ENCODE peak calls at places on chromosomes 6 and 20, in nine cellular contexts. T is left lung; N is choroid plexus epithelial cell; E is fibroblast of mammary gland; I is IMR-90; W is glutamatergic neuron; L is right lobe of liver; Y is CD8-positive, alpha-beta T cell; F is AG09309. V is an unnamed sample.

GRCh38 chr20:9447182-9447581 is 67.2 kb upstream of the LAMP5 start:
- DNase-seq in E (no peak), F (no peak), I (no peak), N (no peak), L (no peak), W (no peak), Y (no peak), T (no peak), V (no peak)

GRCh38 chr6:74585779-74586178 is 620.1 kb downstream of the COL12A1 start:
- DNase-seq in N (peak; percentile 63), E (peak; percentile 63), Y (no peak), W (no peak), F (no peak), T (no peak), I (peak; percentile 53), L (no peak), V (peak; percentile 30)

GRCh38 chr6:36355819-36356218 is 19.1 kb upstream of the BNIP5 start:
- DNase-seq in L (no peak), I (no peak), E (no peak), F (peak; percentile 67), Y (no peak), T (no peak), W (no peak), N (peak; percentile 30), V (no peak)

GRCh38 chr6:159126590-159126989 is 42.6 kb upstream of the FNDC1 start:
- DNase-seq in F (no peak), T (no peak), Y (no peak), N (no peak), L (no peak), W (no peak), E (no peak), I (no peak), V (no peak)

GRCh38 chr6:84333827-84334226 is 106.4 kb upstream of the CEP162 start:
- DNase-seq in I (no peak), F (no peak), L (no peak), W (no peak), Y (no peak), N (no peak), T (no peak), E (no peak), V (no peak)

GRCh38 chr6:10505529-10505928 is 15.6 kb upstream of the GCNT2 start:
- DNase-seq in T (no peak), L (no peak), N (peak; percentile 57), I (no peak), F (no peak), E (no peak), Y (no peak), W (no peak), V (no peak)

GRCh38 chr6:27893836-27894807 is 18.1 kb downstream of the OR2B2 start:
- DNase-seq in F (peak; percentile 86), T (peak; percentile 90), I (peak; percentile 94), Y (peak; percentile 74), E (peak; percentile 95), W (peak; percentile 86), L (peak; percentile 86), N (peak; percentile 97), V (peak; percentile 94)

GRCh38 chr20:63955846-63956663 is at the start of gene UCKL1:
- DNase-seq in F (peak; percentile 58), I (peak; percentile 91), T (peak; percentile 94), E (peak; percentile 88), N (peak; percentile 94), Y (peak; percentile 93), L (peak; percentile 96), W (peak; percentile 94), V (peak; percentile 93)

GRCh38 chr6:108293527-108294296 is 1.1 kb upstream of the AFG1L start:
- DNase-seq in F (no peak), E (no peak), W (no peak), I (no peak), L (no peak), T (no peak), Y (no peak), N (no peak), V (no peak)

GRCh38 chr6:52157301-52157930 is 28.8 kb upstream of the IL17A start:
- DNase-seq in N (no peak), F (no peak), T (no peak), E (peak; percentile 70), W (no peak), L (no peak), I (peak; percentile 3), Y (no peak), V (peak; percentile 7)

GRCh38 chr20:35627121-35627520 is 11.5 kb downstream of the SPAG4 start:
- DNase-seq in F (no peak), N (no peak), E (no peak), Y (no peak), T (no peak), W (no peak), I (no peak), L (no peak), V (no peak)

GRCh38 chr6:117601811-117602150 is 530 bp downstream of the GOPC start:
- DNase-seq in E (no peak), Y (no peak), W (no peak), N (no peak), L (no peak), T (peak; percentile 39), F (no peak), I (no peak), V (no peak)

DNA sequence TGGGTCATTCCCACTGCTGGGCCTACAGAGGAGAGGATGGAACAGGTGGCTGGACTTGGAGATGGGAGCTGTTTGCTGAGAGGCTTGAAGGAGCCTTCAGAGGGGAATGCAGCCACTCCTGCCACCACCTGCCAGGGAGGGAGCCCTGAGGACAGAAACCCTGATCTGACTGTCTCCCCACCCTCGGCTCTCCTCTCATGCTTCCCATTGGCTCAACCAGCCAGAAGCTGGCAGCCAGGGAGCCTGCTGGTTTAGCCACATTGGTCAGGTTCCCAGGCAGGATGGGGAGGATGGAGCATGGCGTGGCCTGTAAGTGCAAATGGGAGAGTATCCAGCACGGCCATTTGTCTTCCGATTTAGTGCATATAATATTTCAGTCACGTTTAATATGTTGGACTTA is 12.8 kb downstream of the TREM1 start:
- DNase-seq in F (no peak), Y (no peak), E (no peak), W (no peak), I (no peak), N (no peak), T (no peak), L (no peak), V (no peak)
- TF ChIP-seq CTCF in F (no peak), Y (no peak), E (no peak), W (no peak), I (no peak), N (no peak), T (no peak), L (no peak), V (no peak)

DNA sequence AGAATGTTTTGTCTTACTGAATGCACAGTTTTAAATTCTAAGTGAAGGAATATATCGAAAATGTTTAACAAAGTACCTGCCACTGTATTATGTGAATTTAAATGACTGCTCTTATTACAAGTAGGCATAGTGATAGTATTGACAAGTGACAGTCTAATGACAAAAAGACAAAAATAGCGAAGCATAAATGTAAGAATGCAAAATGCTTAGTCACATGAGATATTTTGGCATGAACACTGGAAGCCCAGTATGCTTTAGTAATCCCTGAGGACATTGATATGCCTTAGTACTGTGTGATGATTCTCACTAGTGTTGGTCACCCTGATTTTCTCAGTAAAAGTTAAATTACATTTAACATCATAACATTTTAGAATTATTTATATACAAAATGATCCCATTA is 153.5 kb downstream of the EYA4 start:
- DNase-seq in E (no peak), Y (no peak), L (no peak), T (no peak), I (no peak), N (no peak), F (no peak), W (no peak), V (no peak)
- TF ChIP-seq CTCF in E (no peak), Y (no peak), L (no peak), T (no peak), I (no peak), N (no peak), F (no peak), W (no peak), V (no peak)

GRCh38 chr20:60718743-60719142 is 533.3 kb upstream of the CDH4 start:
- DNase-seq in T (no peak), E (no peak), F (no peak), W (peak; percentile 57), N (no peak), I (no peak), Y (no peak), L (no peak), V (no peak)
- TF ChIP-seq CTCF in T (no peak), E (no peak), F (peak; percentile 14), W (peak; percentile 46), N (no peak), I (no peak), Y (no peak), L (no peak), V (no peak)

DNA sequence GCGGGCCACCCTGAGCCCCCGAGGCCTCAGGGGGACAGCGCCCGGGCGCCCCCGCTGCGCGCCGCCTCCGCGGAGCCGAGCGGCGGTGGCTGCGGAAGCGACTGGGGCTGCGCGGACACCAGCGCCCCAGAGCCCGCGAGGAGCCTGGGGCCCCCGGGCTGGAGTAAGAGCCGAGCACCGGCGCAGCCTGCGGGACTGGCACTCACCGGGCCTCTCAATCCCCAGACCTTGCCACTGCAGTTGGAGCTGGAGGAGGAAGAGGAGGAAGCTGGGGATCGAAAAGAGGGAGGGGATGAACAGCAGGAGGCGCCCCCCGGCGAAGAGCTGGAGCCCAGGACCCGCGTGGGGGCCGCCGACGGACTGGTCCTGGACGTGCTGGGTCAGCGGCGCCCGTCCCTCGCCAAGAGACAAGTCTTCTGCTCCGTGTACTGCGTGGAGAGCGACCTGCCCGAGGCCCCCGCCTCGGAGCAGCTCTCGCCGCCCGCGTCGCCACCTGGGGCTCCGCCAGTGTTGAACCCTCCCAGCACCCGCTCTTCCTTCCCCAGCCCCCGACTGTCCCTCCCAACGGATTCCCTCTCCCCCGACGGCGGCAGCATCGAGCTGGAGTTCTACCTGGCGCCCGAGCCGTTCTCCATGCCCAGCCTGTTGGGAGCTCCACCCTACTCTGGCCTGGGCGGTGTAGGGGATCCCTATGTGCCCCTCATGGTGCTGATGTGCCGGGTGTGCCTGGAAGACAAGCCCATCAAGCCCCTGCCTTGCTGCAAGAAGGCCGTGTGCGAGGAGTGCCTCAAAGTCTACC is 579 bp downstream of the RNF217 start:
- DNase-seq in E (no peak), F (no peak), T (peak; percentile 61), Y (no peak), L (peak; percentile 80), W (peak; percentile 43), I (peak; percentile 35), N (no peak), V (no peak)
- TF ChIP-seq CTCF in E (no peak), F (peak; percentile 30), T (no peak), Y (no peak), L (peak; percentile 20), W (no peak), I (no peak), N (peak; percentile 11), V (no peak)